ENCODE peak calls at places on chromosomes 11 and 22, in six cellular contexts. I is frontal cortex, C is psoas muscle, A is GF-D8, V is RWPE2, S is cardiac muscle cell. U is an unnamed sample.

GRCh38 chr11:16820324-16821092 is 82.1 kb downstream of the C11orf58 start:
- DNase-seq in A (no peak), V (no peak), C (peak), I (peak), S (peak), U (peak)

GRCh38 chr22:40302149-40302548 is 44.2 kb upstream of the ADSL start:
- DNase-seq in C (no peak), V (no peak), S (no peak), A (no peak), I (no peak), U (no peak)

GRCh38 chr11:101944896-101945295 is 28.6 kb upstream of the ANGPTL5 start:
- DNase-seq in S (no peak), I (no peak), C (no peak), A (no peak), V (no peak), U (no peak)

GRCh38 chr11:63020671-63021255 is 5.1 kb upstream of the SLC22A8 start:
- DNase-seq in A (no peak), S (no peak), I (no peak), C (no peak), V (no peak), U (no peak)

GRCh38 chr11:1152316-1153104 is 5.2 kb upstream of the MUC5AC start:
- DNase-seq in S (peak), V (peak), A (no peak), C (peak), I (no peak), U (no peak)

GRCh38 chr11:44747339-44747738 is 20.6 kb downstream of the TSPAN18 start:
- DNase-seq in C (no peak), V (no peak), I (no peak), S (peak), A (no peak), U (no peak)

GRCh38 chr11:65308281-65308891 is 6.3 kb upstream of the CDC42EP2 start:
- DNase-seq in I (no peak), S (peak), A (no peak), C (no peak), V (no peak), U (peak)

GRCh38 chr11:44247508-44247907 is 62.4 kb downstream of the ALX4 start:
- DNase-seq in A (no peak), I (no peak), S (peak), V (no peak), C (no peak), U (no peak)

GRCh38 chr11:113131036-113131775 is 170.0 kb downstream of the NCAM1 start:
- DNase-seq in A (no peak), C (no peak), I (no peak), S (no peak), V (no peak), U (no peak)

GRCh38 chr22:28953399-28953798 is 70.0 kb downstream of the ZNRF3 start:
- DNase-seq in I (no peak), S (no peak), C (no peak), A (no peak), V (no peak), U (no peak)

GRCh38 chr11:706439-706956 is 467 bp downstream of the EPS8L2 start:
- DNase-seq in C (peak), A (no peak), I (no peak), S (peak), V (peak), U (peak)

GRCh38 chr11:79461144-79461543 is 20.3 kb upstream of the TENM4 start:
- DNase-seq in A (no peak), I (no peak), V (no peak), S (peak), C (no peak), U (no peak)

GRCh38 chr22:38569972-38570840 is at the start of gene DMC1:
- DNase-seq in C (peak), S (peak), A (peak), V (peak), I (peak), U (peak)

GRCh38 chr22:27493797-27494196 is 307.8 kb downstream of the MN1 start:
- DNase-seq in V (no peak), A (no peak), I (no peak), C (no peak), S (no peak), U (no peak)

GRCh38 chr22:23181763-23182288 is 1.5 kb downstream of the BCR start:
- DNase-seq in S (no peak), A (no peak), C (no peak), V (no peak), I (no peak), U (no peak)